ENCODE peak calls at places on chromosomes 4 and X, in four cellular contexts. One of them, this sample, is unnamed.

GRCh38 chr4:150229538-150229937 is 151.3 kb downstream of the DCLK2 start:
- DNase-seq in HCT116: no peak
- DNase-seq in HepG2: no peak
- DNase-seq in K562: no peak
- DNase-seq in this sample: no peak

GRCh38 chrX:109709129-109709631 is 23.9 kb downstream of the ACSL4 start:
- DNase-seq in K562: no peak
- DNase-seq in HCT116: peak; percentile 19
- DNase-seq in HepG2: peak; percentile 82
- DNase-seq in this sample: no peak

GRCh38 chrX:34918091-34918736 is 24.4 kb upstream of the FAM47B start:
- DNase-seq in K562: no peak
- DNase-seq in HepG2: no peak
- DNase-seq in HCT116: no peak
- DNase-seq in this sample: no peak

GRCh38 chr4:69823481-69824186 is 36.3 kb downstream of the SULT1E1 start:
- DNase-seq in K562: no peak
- DNase-seq in HepG2: peak; percentile 98
- DNase-seq in HCT116: peak; percentile 18
- DNase-seq in this sample: no peak

GRCh38 chr4:19947349-19947748 is 304.4 kb upstream of the SLIT2 start:
- DNase-seq in HCT116: no peak
- DNase-seq in K562: no peak
- DNase-seq in HepG2: no peak
- DNase-seq in this sample: no peak

GRCh38 chr4:51843309-51844156 is 580 bp downstream of the DCUN1D4 start:
- DNase-seq in K562: peak; percentile 86
- DNase-seq in HCT116: no peak
- DNase-seq in HepG2: peak; percentile 28
- DNase-seq in this sample: no peak

GRCh38 chr4:146369446-146369845 is 152.3 kb downstream of the SLC10A7 start:
- DNase-seq in HCT116: no peak
- DNase-seq in K562: no peak
- DNase-seq in HepG2: no peak
- DNase-seq in this sample: no peak

GRCh38 chr4:158938462-158939044 is 164.3 kb upstream of the RAPGEF2 start:
- DNase-seq in K562: no peak
- DNase-seq in HepG2: no peak
- DNase-seq in HCT116: no peak
- DNase-seq in this sample: no peak

GRCh38 chr4:17283832-17284231 is 228.1 kb downstream of the QDPR start:
- DNase-seq in K562: no peak
- DNase-seq in HepG2: no peak
- DNase-seq in HCT116: no peak
- DNase-seq in this sample: no peak

GRCh38 chrX:153981771-153982533 is 9.4 kb downstream of the TMEM187 start:
- DNase-seq in HepG2: no peak
- DNase-seq in K562: no peak
- DNase-seq in HCT116: no peak
- DNase-seq in this sample: no peak

GRCh38 chrX:2374086-2374485 is 126.7 kb downstream of the DHRSX start:
- DNase-seq in HCT116: no peak
- DNase-seq in HepG2: no peak
- DNase-seq in K562: no peak
- DNase-seq in this sample: no peak

GRCh38 chrX:154717824-154718223 is 33.1 kb downstream of the GAB3 start:
- DNase-seq in HCT116: no peak
- DNase-seq in K562: peak; percentile 51
- DNase-seq in HepG2: no peak
- DNase-seq in this sample: no peak

GRCh38 chrX:40700640-40701342 is 34.6 kb downstream of the MED14 start:
- DNase-seq in HCT116: no peak
- DNase-seq in K562: no peak
- DNase-seq in HepG2: no peak
- DNase-seq in this sample: no peak

GRCh38 chr4:179836179-179837075 is 2394.2 kb upstream of the AGA start:
- DNase-seq in HepG2: no peak
- DNase-seq in K562: no peak
- DNase-seq in HCT116: no peak
- DNase-seq in this sample: no peak

GRCh38 chr4:109672173-109672572 is 31.1 kb downstream of the CASP6 start:
- DNase-seq in HCT116: no peak
- DNase-seq in HepG2: no peak
- DNase-seq in K562: no peak
- DNase-seq in this sample: no peak

GRCh38 chr4:102328045-102328444 is 17.2 kb downstream of the SLC39A8 start:
- DNase-seq in HCT116: no peak
- DNase-seq in K562: no peak
- DNase-seq in HepG2: no peak
- DNase-seq in this sample: no peak

GRCh38 chr4:152680988-152681731 is 1.4 kb upstream of the TMEM154 start:
- DNase-seq in HepG2: no peak
- DNase-seq in HCT116: no peak
- DNase-seq in K562: no peak
- DNase-seq in this sample: no peak

GRCh38 chr4:1871471-1872021 is 353 bp downstream of the NSD2 start:
- DNase-seq in HepG2: no peak
- DNase-seq in K562: no peak
- DNase-seq in HCT116: no peak
- DNase-seq in this sample: no peak

GRCh38 chrX:108437789-108438623 is at the start of gene COL4A6:
- DNase-seq in K562: peak; percentile 11
- DNase-seq in HCT116: no peak
- DNase-seq in HepG2: peak; percentile 23
- DNase-seq in this sample: no peak

GRCh38 chrX:105458846-105459245 is 238.4 kb upstream of the TEX13A start:
- DNase-seq in HepG2: no peak
- DNase-seq in HCT116: no peak
- DNase-seq in K562: no peak
- DNase-seq in this sample: no peak

DNA sequence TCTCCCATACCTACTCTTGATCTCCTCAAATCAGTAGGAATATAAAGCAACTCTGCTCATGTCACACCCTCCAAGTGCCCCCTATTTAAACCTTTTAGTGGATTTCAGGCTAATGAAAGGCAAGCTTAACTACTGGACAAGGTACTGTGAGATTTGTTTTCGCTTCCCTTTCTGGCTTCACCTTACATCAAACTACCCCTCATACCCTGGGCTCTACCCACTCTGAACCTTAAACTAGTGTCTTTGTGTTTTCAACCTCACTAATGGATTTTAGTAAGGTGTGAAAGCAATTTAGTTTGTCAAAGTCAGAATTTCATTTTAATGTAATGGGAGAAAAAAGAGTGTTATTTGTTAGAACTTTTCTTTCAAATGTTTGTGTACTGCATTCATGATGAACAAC is 291.7 kb downstream of the INPP4B start:
- DNase-seq in K562: no peak
- DNase-seq in HepG2: no peak
- DNase-seq in HCT116: no peak
- DNase-seq in this sample: no peak
- TF ChIP-seq TCF7L2 in K562: no peak
- TF ChIP-seq TCF7L2 in HepG2: no peak
- TF ChIP-seq TCF7L2 in HCT116: no peak
- TF ChIP-seq TCF7L2 in this sample: no peak

DNA sequence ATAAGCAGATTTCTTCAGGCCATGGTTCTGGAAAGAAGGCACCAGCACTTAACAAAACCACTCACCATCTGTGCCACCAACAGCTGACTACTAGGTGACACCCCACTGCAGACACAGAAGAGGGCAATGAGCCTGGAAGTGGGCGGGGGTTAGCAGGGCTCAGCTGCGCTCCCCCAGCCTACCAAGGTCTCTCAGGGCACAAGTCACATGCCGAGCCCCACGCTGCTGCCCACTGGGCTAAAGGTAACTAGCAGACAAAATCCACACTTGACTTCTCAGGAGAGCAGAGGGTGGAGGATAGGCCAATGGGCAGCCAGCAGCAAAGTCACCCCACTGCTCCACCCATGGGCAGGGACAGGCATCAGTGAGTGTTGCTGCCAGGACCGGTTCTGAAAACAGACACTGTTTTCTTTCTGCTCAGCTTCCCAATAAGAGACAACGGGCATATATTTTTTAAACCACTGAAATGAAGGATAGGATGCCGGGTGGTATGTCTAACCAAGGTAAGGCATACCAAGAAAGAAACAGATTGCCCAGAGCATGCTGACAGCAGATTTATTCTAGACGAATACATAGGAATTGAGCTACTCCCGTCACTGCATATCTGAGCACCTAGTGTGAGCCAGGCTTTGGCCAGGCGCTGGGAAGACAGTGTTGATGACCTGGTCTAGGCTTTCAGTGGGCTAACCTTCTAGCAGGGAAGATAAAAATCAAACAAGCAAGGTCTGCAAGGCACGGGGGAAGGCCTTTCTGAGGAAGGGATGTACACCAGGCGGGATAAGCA is 20.1 kb downstream of the ACSL1 start:
- DNase-seq in HepG2: no peak
- DNase-seq in K562: no peak
- DNase-seq in HCT116: no peak
- DNase-seq in this sample: no peak
- H3K27me3 ChIP-seq in HepG2: no peaks in the 10 kb centered on the region
- H3K27me3 ChIP-seq in K562: no peaks in the 10 kb centered on the region
- H3K27me3 ChIP-seq in HCT116: no peaks in the 10 kb centered on the region
- H3K27me3 ChIP-seq in this sample: no peaks in the 10 kb centered on the region

GRCh38 chrX:20454117-20454516 is 187.4 kb upstream of the RPS6KA3 start:
- DNase-seq in HepG2: no peak
- DNase-seq in K562: no peak
- DNase-seq in HCT116: no peak
- DNase-seq in this sample: no peak
- TF ChIP-seq TCF7L2 in HepG2: no peak
- TF ChIP-seq TCF7L2 in K562: no peak
- TF ChIP-seq TCF7L2 in HCT116: no peak
- TF ChIP-seq TCF7L2 in this sample: no peak

GRCh38 chrX:114582264-114582632 is 1.6 kb upstream of the HTR2C start:
- DNase-seq in HepG2: no peak
- DNase-seq in K562: no peak
- DNase-seq in HCT116: no peak
- DNase-seq in this sample: no peak
- H3K27me3 ChIP-seq in HepG2: peaks cover 14% of the 10 kb centered on the region
- H3K27me3 ChIP-seq in K562: peaks cover 9% of the 10 kb centered on the region
- H3K27me3 ChIP-seq in HCT116: no peaks in the 10 kb centered on the region
- H3K27me3 ChIP-seq in this sample: peaks cover 7% of the 10 kb centered on the region

GRCh38 chr4:164446516-164446915 is 307.4 kb upstream of the SMIM31 start:
- DNase-seq in HepG2: no peak
- DNase-seq in K562: no peak
- DNase-seq in HCT116: no peak
- DNase-seq in this sample: no peak
- TF ChIP-seq TCF7L2 in HepG2: no peak
- TF ChIP-seq TCF7L2 in K562: no peak
- TF ChIP-seq TCF7L2 in HCT116: no peak
- TF ChIP-seq TCF7L2 in this sample: no peak

DNA sequence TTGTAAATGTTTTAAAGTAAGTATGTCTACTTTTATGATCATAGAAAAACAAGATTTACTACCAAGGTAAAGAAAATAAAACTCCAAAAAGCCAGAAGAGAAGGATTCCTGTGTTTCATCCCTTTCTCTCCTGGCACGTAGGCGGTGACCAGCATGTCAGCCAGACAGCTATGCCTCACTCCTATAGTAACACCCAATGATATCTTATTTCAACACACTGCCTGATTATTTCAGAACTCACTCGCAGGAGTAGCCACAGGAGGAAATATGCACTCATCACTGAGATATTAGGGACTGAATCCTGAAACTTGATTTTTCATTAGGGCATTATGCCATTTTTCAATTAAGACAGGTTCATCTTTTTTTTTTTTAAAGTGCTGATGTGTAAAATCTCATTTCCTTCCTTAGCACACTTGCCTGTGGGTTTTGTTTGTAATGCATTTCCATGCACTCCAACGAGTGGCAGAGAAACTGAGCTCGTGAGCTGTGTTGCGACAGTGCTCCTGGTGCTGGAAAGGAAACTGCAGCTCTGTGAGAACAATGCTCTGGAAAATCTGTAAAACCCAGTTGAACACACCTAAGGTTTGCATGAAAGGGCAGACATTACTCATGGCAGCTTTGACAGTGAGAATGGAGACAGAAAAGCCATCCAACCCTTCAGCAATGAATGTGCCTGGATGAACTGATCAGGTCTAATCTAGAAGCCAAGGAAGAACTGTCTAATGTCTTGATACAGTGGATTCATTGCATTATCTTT is 18.2 kb downstream of the RAI2 start:
- DNase-seq in HCT116: no peak
- DNase-seq in K562: no peak
- DNase-seq in HepG2: no peak
- DNase-seq in this sample: no peak
- H3K27me3 ChIP-seq in HCT116: peaks cover 12% of the 10 kb centered on the region
- H3K27me3 ChIP-seq in K562: no peaks in the 10 kb centered on the region
- H3K27me3 ChIP-seq in HepG2: peaks cover 3% of the 10 kb centered on the region
- H3K27me3 ChIP-seq in this sample: no peaks in the 10 kb centered on the region

GRCh38 chrX:21725916-21726315 is 32.0 kb downstream of the SMPX start:
- DNase-seq in HCT116: no peak
- DNase-seq in K562: no peak
- DNase-seq in HepG2: no peak
- DNase-seq in this sample: no peak

GRCh38 chrX:21725498-21725897 is 32.4 kb downstream of the SMPX start:
- DNase-seq in HepG2: peak; percentile 27
- DNase-seq in K562: no peak
- DNase-seq in HCT116: peak; percentile 6
- DNase-seq in this sample: no peak

GRCh38 chrX:21723814-21724213 is 34.1 kb downstream of the SMPX start:
- DNase-seq in K562: no peak
- DNase-seq in HCT116: no peak
- DNase-seq in HepG2: no peak
- DNase-seq in this sample: no peak

GRCh38 chrX:21721175-21721574 is 36.7 kb downstream of the SMPX start:
- DNase-seq in K562: no peak
- DNase-seq in HepG2: no peak
- DNase-seq in HCT116: no peak
- DNase-seq in this sample: no peak

DNA sequence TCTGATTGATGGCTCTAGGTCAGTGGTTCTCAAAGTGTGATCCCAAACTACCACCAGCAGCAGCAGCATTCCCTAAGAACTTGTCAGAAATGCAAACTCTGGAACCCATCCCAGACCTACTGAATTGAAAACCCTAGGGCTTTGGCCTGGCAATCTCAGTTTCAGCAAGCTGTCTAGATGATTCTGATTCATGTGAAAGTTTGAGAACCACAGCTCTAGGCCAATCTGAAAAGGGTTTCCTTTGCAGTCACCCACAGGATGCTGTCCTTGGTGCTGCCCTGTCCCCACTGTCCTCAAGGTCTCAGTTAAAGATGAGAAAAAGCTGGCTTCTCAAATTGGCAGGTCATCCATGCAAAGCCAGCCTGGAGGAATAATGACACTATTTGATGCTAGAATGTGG is 34.8 kb downstream of the SMPX start:
- DNase-seq in HepG2: no peak
- DNase-seq in K562: no peak
- DNase-seq in HCT116: no peak
- DNase-seq in this sample: no peak
- TF ChIP-seq TCF7L2 in HepG2: no peak
- TF ChIP-seq TCF7L2 in K562: no peak
- TF ChIP-seq TCF7L2 in HCT116: no peak
- TF ChIP-seq TCF7L2 in this sample: no peak

GRCh38 chr4:3750334-3750733 is 15.9 kb upstream of the ADRA2C start:
- DNase-seq in K562: no peak
- DNase-seq in HCT116: no peak
- DNase-seq in HepG2: no peak
- DNase-seq in this sample: no peak
- H3K27me3 ChIP-seq in K562: peaks cover 13% of the 10 kb centered on the region
- H3K27me3 ChIP-seq in HCT116: no peaks in the 10 kb centered on the region
- H3K27me3 ChIP-seq in HepG2: peaks cover 78% of the 10 kb centered on the region
- H3K27me3 ChIP-seq in this sample: peaks cover 2% of the 10 kb centered on the region

This sample was measured in Panc1.